ENCODE peak calls at places on chromosomes 2 and 18, in eight cellular contexts. H is right atrium auricular region, Q is fibroblast of lung, K is fibroblast of mammary gland, S is tibial nerve, U is cardiac muscle cell, I is colonic mucosa, E is gastrocnemius medialis. X is an unnamed sample.

GRCh38 chr2:222907790-222908431 is 47.1 kb downstream of the ACSL3 start:
- DNase-seq in K (peak), S (no peak), H (no peak), I (no peak), U (no peak), E (no peak), Q (peak), X (peak)

GRCh38 chr2:206415618-206416243 is 27.6 kb upstream of the ADAM23 start:
- DNase-seq in U (no peak), K (no peak), Q (no peak), H (no peak), I (no peak), S (no peak), E (no peak), X (no peak)

GRCh38 chr2:15579641-15580040 is 12.0 kb upstream of the DDX1 start:
- DNase-seq in Q (no peak), S (no peak), H (no peak), K (no peak), U (no peak), E (no peak), I (no peak), X (no peak)

GRCh38 chr18:5630766-5631413 is 87.1 kb upstream of the EPB41L3 start:
- DNase-seq in K (peak), I (no peak), U (no peak), H (no peak), E (no peak), Q (peak), S (no peak), X (no peak)

GRCh38 chr2:207231962-207232361 is 66.2 kb upstream of the KLF7 start:
- DNase-seq in S (no peak), E (no peak), U (no peak), I (no peak), H (no peak), Q (peak), K (no peak), X (peak)

GRCh38 chr2:239005586-239005985 is 157.7 kb downstream of the TWIST2 start:
- DNase-seq in U (no peak), I (no peak), E (no peak), Q (no peak), K (no peak), S (peak), H (no peak), X (no peak)

GRCh38 chr2:169585673-169586072 is 1.5 kb downstream of the PPIG start:
- DNase-seq in Q (no peak), S (no peak), H (no peak), K (no peak), I (no peak), U (no peak), E (no peak), X (peak)

GRCh38 chr18:58067611-58068010 is 23.6 kb downstream of the NEDD4L start:
- DNase-seq in K (no peak), I (no peak), Q (no peak), E (no peak), H (no peak), U (no peak), S (no peak), X (no peak)

GRCh38 chr2:107259411-107260195 is 373.6 kb upstream of the ST6GAL2 start:
- DNase-seq in E (no peak), S (no peak), K (no peak), Q (no peak), U (no peak), I (no peak), H (no peak), X (no peak)

GRCh38 chr18:55731594-55732042 is 143.6 kb upstream of the TCF4 start:
- DNase-seq in K (peak), I (no peak), S (no peak), E (no peak), H (no peak), U (no peak), Q (no peak), X (peak)

GRCh38 chr18:4181882-4182568 is 273.1 kb downstream of the DLGAP1 start:
- DNase-seq in Q (no peak), I (no peak), U (peak), H (no peak), E (no peak), K (no peak), S (no peak), X (no peak)

GRCh38 chr2:33023732-33024301 is 77.1 kb downstream of the LTBP1 start:
- DNase-seq in H (no peak), U (no peak), K (peak), I (no peak), E (no peak), S (no peak), Q (no peak), X (peak)

GRCh38 chr2:25421746-25422431 is 80.2 kb upstream of the DNMT3A start:
- DNase-seq in E (no peak), I (peak), Q (no peak), H (no peak), K (no peak), S (no peak), U (no peak), X (no peak)

GRCh38 chr2:118614856-118615255 is 232.6 kb downstream of the EN1 start:
- DNase-seq in S (no peak), U (peak), Q (peak), H (no peak), I (no peak), K (peak), E (no peak), X (no peak)

GRCh38 chr18:2683055-2683454 is 27.5 kb downstream of the SMCHD1 start:
- DNase-seq in I (no peak), E (no peak), K (no peak), Q (no peak), S (no peak), U (no peak), H (no peak), X (no peak)
- H3K4me3 ChIP-seq in I (no peak), E (no peak), K (no peak), Q (no peak), S (no peak), U (no peak), H (no peak), X (no peak)

GRCh38 chr2:135424849-135425248 is 106.2 kb downstream of the ZRANB3 start:
- DNase-seq in K (peak), S (no peak), E (no peak), Q (no peak), U (no peak), H (no peak), I (no peak), X (peak)
- TF ChIP-seq CTCF in K (peak), S (no peak), E (no peak), Q (no peak), U (no peak), H (no peak), I (no peak), X (peak)

GRCh38 chr2:219689676-219690628 is 62.5 kb downstream of the SLC4A3 start:
- DNase-seq in H (no peak), K (peak), E (no peak), S (no peak), U (peak), Q (peak), I (peak), X (peak)
- H3K4me3 ChIP-seq in H (no peak), K (no peak), E (no peak), S (no peak), U (no peak), Q (no peak), I (no peak), X (no peak)

GRCh38 chr2:199861116-199861774 is 10.3 kb upstream of the FTCDNL1 start:
- DNase-seq in I (no peak), E (no peak), S (no peak), Q (peak), H (no peak), K (peak), U (no peak), X (peak)
- TF ChIP-seq CTCF in I (peak), E (no peak), S (peak), Q (peak), H (peak), K (peak), U (peak), X (peak)

DNA sequence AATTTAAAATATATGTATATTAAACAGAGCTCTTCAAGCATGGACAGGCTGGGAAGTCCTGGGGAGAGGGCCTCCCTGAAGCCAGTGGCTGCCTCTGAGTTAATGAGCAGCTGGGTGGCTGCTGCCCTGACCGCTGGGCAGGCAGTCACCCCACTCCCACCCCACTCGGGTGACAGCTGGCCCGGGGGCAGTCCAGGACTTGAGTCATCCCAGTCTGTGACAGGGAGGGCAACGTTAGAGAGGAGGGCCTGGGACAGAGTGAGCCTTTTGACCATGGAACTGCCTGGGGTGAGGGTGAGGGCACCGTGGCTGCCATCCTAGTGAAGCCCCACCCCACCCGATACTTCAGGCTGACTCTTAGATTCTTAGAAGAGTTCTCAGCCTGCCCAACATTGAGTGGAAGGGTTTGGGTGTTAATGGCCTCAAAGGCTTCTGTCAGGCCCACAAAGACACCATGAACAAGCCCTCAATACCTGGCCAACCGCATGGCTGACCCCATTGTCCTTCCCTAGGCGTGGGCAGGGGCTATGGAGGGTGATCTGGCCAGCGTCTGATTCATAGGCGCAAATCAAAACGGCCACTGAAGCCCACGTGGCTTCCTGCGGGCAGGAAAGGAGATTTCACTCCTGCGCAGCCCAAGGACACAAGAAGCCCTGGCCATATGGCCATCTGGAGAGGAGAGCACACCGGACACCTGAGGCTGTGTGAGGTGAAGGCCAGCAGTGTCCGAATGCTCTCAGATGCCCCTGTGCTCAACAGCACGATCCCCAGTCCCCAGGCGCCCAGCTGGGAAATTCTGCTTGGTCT is 47.5 kb downstream of the MRPS5 start:
- DNase-seq in H (no peak), E (no peak), S (no peak), K (no peak), Q (no peak), I (no peak), U (no peak), X (no peak)
- H3K4me3 ChIP-seq in H (no peak), E (no peak), S (no peak), K (no peak), Q (no peak), I (no peak), U (no peak), X (no peak)

GRCh38 chr2:193963472-193964119 is 1693.4 kb upstream of the SLC39A10 start:
- DNase-seq in S (no peak), E (no peak), I (no peak), Q (peak), K (peak), U (peak), H (no peak), X (peak)
- TF ChIP-seq CTCF in S (no peak), E (no peak), I (no peak), Q (peak), K (peak), U (peak), H (no peak), X (peak)

GRCh38 chr2:44940612-44941464 is 664 bp upstream of the SIX3 start:
- DNase-seq in U (no peak), K (no peak), E (no peak), H (no peak), Q (no peak), S (no peak), I (no peak), X (no peak)
- H3K4me3 ChIP-seq in U (no peak), K (no peak), E (peak), H (peak), Q (no peak), S (no peak), I (peak), X (no peak)

GRCh38 chr2:60880988-60881932 is at the start of gene REL:
- DNase-seq in S (peak), E (peak), K (peak), I (peak), U (peak), H (peak), Q (peak), X (peak)
- TF ChIP-seq CTCF in S (peak), E (no peak), K (peak), I (no peak), U (peak), H (peak), Q (peak), X (peak)

X was measured in foreskin fibroblast.